ENCODE peak calls at places on chromosomes 16 and 17, in nine cellular contexts. W is HCT116, X is fibroblast of lung, P is AG09319, Y is A549, Q is endothelial cell, J is heart right ventricle, D is GM12878, M is B cell. K is an unnamed sample.

GRCh38 chr17:72804949-72805348 is 287.5 kb downstream of the SLC39A11 start:
- DNase-seq in W (no peak), X (peak; percentile 8), P (no peak), Y (no peak), Q (no peak), J (no peak), D (no peak), M (no peak), K (no peak)

GRCh38 chr17:50935201-50936124 is 69.3 kb upstream of the TOB1 start:
- DNase-seq in W (no peak), X (no peak), P (no peak), Y (peak; percentile 97), Q (no peak), J (peak; percentile 58), D (no peak), M (no peak), K (no peak)

GRCh38 chr17:72927146-72927545 is 165.3 kb downstream of the SLC39A11 start:
- DNase-seq in W (no peak), X (no peak), P (no peak), Y (no peak), Q (no peak), J (no peak), D (no peak), M (no peak), K (no peak)

GRCh38 chr17:44780161-44780560 is 21.4 kb downstream of the ADAM11 start:
- DNase-seq in W (no peak), X (no peak), P (no peak), Y (no peak), Q (no peak), J (no peak), D (no peak), M (no peak), K (no peak)

GRCh38 chr16:81204794-81205680 is 33.5 kb upstream of the BCO1 start:
- DNase-seq in W (peak; percentile 59), X (peak; percentile 50), P (peak; percentile 27), Y (peak; percentile 63), Q (peak; percentile 29), J (peak; percentile 19), D (peak; percentile 11), M (peak; percentile 35), K (peak; percentile 29)

GRCh38 chr17:58184308-58184985 is 8.1 kb upstream of the EPX start:
- DNase-seq in W (peak; percentile 55), X (peak; percentile 86), P (no peak), Y (no peak), Q (no peak), J (no peak), D (no peak), M (no peak), K (no peak)

GRCh38 chr16:48497932-48498760 is 111.8 kb downstream of the N4BP1 start:
- DNase-seq in W (no peak), X (no peak), P (no peak), Y (no peak), Q (no peak), J (no peak), D (no peak), M (no peak), K (no peak)

GRCh38 chr17:49848739-49849138 is 870 bp upstream of the TAC4 start:
- DNase-seq in W (no peak), X (no peak), P (no peak), Y (no peak), Q (no peak), J (no peak), D (no peak), M (no peak), K (no peak)

GRCh38 chr16:1825381-1825863 is 1.2 kb downstream of the HAGH start:
- DNase-seq in W (no peak), X (no peak), P (no peak), Y (no peak), Q (no peak), J (no peak), D (no peak), M (no peak), K (no peak)

GRCh38 chr16:10972956-10973464 is 28.6 kb downstream of the CLEC16A start:
- DNase-seq in W (no peak), X (no peak), P (no peak), Y (no peak), Q (no peak), J (no peak), D (no peak), M (no peak), K (no peak)

GRCh38 chr16:81996664-81997529 is 14.4 kb downstream of the SDR42E1 start:
- DNase-seq in W (peak; percentile 60), X (peak; percentile 76), P (no peak), Y (peak; percentile 51), Q (no peak), J (no peak), D (no peak), M (no peak), K (no peak)

GRCh38 chr17:36869441-36869840 is 67.8 kb upstream of the LHX1 start:
- DNase-seq in W (no peak), X (no peak), P (no peak), Y (no peak), Q (no peak), J (no peak), D (no peak), M (no peak), K (no peak)

GRCh38 chr16:50183316-50183715 is 30.2 kb downstream of the TENT4B start:
- DNase-seq in W (no peak), X (peak; percentile 94), P (no peak), Y (no peak), Q (no peak), J (no peak), D (no peak), M (no peak), K (no peak)

GRCh38 chr16:70635356-70636016 is 10.9 kb upstream of the IL34 start:
- DNase-seq in W (no peak), X (peak; percentile 85), P (peak; percentile 19), Y (no peak), Q (no peak), J (peak; percentile 27), D (no peak), M (no peak), K (peak; percentile 45)

GRCh38 chr17:79220201-79220714 is 145.6 kb downstream of the ENGASE start:
- DNase-seq in W (no peak), X (no peak), P (no peak), Y (no peak), Q (no peak), J (no peak), D (no peak), M (no peak), K (peak; percentile 34)

DNA sequence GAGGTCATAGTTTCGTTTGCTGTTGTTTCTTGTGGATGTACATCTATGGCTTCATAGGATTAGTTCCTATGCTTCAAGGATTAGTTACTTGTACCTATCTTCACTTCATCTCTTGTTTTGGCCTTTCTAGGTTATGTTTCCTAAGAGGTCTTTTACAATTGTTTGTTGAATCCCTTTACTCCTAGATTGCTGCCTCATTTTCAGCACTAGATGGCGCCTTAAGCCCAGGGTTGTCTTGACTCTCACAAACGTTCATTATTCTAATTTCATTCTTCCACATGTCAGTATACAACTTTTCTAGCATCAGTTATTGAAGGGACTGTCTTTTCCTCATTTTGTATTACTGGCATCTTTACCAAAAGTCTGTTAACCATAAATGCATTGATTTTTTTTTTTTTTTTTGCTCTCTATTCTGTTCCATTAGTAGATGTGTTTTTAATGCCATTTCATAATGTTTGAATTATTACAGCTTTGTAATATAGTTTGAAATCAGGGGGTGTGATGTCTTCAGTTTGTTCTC is 45.0 kb upstream of the NACA2 start:
- DNase-seq in W (peak; percentile 65), X (peak; percentile 33), P (no peak), Y (no peak), Q (peak; percentile 54), J (no peak), D (peak; percentile 35), M (peak; percentile 71), K (peak; percentile 27)
- TF ChIP-seq CTCF in W (peak; percentile 99), X (peak; percentile 86), P (peak; percentile 82), Y (peak; percentile 91), Q (peak; percentile 64), J (no peak), D (peak; percentile 83), M (peak; percentile 86), K (peak; percentile 59)

GRCh38 chr17:31780436-31780835 is 78.6 kb downstream of the COPRS start:
- DNase-seq in W (no peak), X (no peak), P (no peak), Y (no peak), Q (no peak), J (no peak), D (no peak), M (no peak), K (no peak)
- TF ChIP-seq CTCF in W (no peak), X (no peak), P (no peak), Y (no peak), Q (no peak), J (no peak), D (no peak), M (no peak), K (no peak)

DNA sequence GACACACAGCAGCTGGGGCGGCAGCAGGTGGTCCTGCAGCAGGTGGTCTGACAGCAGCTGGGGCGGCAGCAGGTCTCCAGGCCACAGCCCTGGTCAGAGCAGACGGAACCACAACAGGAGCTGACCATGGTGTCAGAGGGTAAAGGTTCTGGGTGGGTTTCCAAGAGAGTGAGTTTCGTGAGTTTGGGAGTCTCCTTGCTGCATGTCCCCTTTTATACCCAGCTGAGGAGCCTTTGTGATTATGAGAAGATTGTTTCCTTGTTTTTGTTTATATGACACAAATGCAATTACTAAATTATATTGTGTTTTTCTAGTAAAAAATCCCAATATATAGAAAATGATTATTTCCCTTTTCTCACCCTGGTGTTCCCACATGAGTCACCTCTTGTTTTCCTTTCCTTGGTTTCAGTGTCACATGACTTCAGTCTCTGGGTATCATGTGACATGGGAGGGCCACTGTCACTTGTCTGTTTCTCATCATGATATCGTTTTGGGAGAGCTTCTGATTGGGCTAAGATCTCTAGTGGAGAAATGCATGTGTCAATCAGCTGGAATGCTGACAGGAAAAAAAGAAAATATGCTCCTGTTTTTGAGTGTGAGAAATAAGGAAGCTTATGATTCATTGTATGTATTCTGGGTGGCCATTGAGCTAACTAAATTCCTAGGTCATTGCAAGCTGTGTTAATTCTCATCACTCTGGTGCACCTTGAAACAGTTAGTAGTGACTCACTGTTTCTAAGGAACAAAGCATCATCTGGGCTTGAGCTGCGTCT is at the start of gene KRTAP4-6:
- DNase-seq in W (no peak), X (peak; percentile 85), P (peak; percentile 16), Y (no peak), Q (no peak), J (no peak), D (no peak), M (no peak), K (no peak)
- TF ChIP-seq CTCF in W (no peak), X (no peak), P (no peak), Y (no peak), Q (no peak), J (no peak), D (no peak), M (no peak), K (no peak)

GRCh38 chr17:80725532-80725931 is 180.9 kb downstream of the RPTOR start:
- DNase-seq in W (no peak), X (no peak), P (no peak), Y (no peak), Q (no peak), J (no peak), D (no peak), M (no peak), K (no peak)
- TF ChIP-seq CTCF in W (no peak), X (no peak), P (no peak), Y (no peak), Q (no peak), J (no peak), D (no peak), M (no peak), K (no peak)

GRCh38 chr17:15090533-15090932 is 174.6 kb downstream of the PMP22 start:
- DNase-seq in W (no peak), X (no peak), P (no peak), Y (no peak), Q (no peak), J (no peak), D (no peak), M (no peak), K (no peak)
- TF ChIP-seq CTCF in W (no peak), X (no peak), P (no peak), Y (no peak), Q (no peak), J (no peak), D (no peak), M (no peak), K (no peak)